ENCODE peak calls at places on chromosomes 13 and 19, in nine cellular contexts. Q is CD8-positive, alpha-beta T cell; L is left lung; P is mammary epithelial cell; X is left ventricle myocardium inferior; B is uterus; T is fibroblast of lung; E is IMR-90; U is heart left ventricle. I is an unnamed sample.

GRCh38 chr13:71169125-71169524 is 697.9 kb downstream of the DACH1 start:
- DNase-seq in E (no peak), P (no peak), B (no peak), L (no peak), Q (no peak), T (no peak), X (no peak), U (no peak), I (no peak)

GRCh38 chr19:15091918-15092753 is 10.1 kb downstream of the OR1I1 start:
- DNase-seq in T (peak; percentile 50), B (peak; percentile 49), L (no peak), P (peak; percentile 41), X (no peak), Q (no peak), U (no peak), E (peak; percentile 71), I (peak; percentile 67)

GRCh38 chr13:40116008-40116407 is 460.5 kb downstream of the COG6 start:
- DNase-seq in U (no peak), L (no peak), B (peak; percentile 80), E (peak; percentile 40), P (peak; percentile 94), X (no peak), Q (no peak), T (peak; percentile 83), I (peak; percentile 76)

GRCh38 chr13:90968510-90968909 is 379.0 kb upstream of the MIR17HG start:
- DNase-seq in L (no peak), U (no peak), P (peak; percentile 9), X (no peak), T (peak; percentile 7), E (no peak), B (no peak), Q (no peak), I (peak; percentile 40)

GRCh38 chr13:110575322-110576069 is 14.0 kb upstream of the RAB20 start:
- DNase-seq in Q (no peak), T (peak; percentile 9), P (no peak), E (peak; percentile 48), X (peak; percentile 26), U (no peak), B (no peak), L (no peak), I (peak; percentile 39)

GRCh38 chr19:18298601-18299000 is 17.2 kb upstream of the JUND start:
- DNase-seq in U (no peak), X (no peak), T (peak; percentile 45), B (no peak), E (no peak), Q (no peak), P (no peak), L (no peak), I (peak; percentile 64)

GRCh38 chr19:21396121-21396520 is 812 bp upstream of the ZNF493 start:
- DNase-seq in T (no peak), Q (no peak), P (no peak), E (no peak), L (no peak), U (no peak), X (no peak), B (no peak), I (no peak)

GRCh38 chr13:99018418-99019180 is 40.7 kb upstream of the DOCK9 start:
- DNase-seq in B (no peak), Q (no peak), T (peak; percentile 87), L (no peak), P (peak; percentile 59), X (no peak), U (no peak), E (peak; percentile 68), I (peak; percentile 50)

GRCh38 chr13:39350461-39350881 is 252.5 kb downstream of the LHFPL6 start:
- DNase-seq in U (no peak), T (peak; percentile 17), P (no peak), L (no peak), B (no peak), X (peak; percentile 53), Q (no peak), E (no peak), I (no peak)

GRCh38 chr19:44892932-44893331 is 1.9 kb downstream of the TOMM40 start:
- DNase-seq in L (no peak), Q (no peak), B (no peak), U (no peak), P (no peak), T (no peak), E (no peak), X (no peak), I (no peak)

GRCh38 chr19:12364391-12365093 is 941 bp downstream of the ZNF442 start:
- DNase-seq in E (peak; percentile 4), X (peak; percentile 15), T (peak; percentile 10), U (no peak), B (peak; percentile 16), Q (no peak), L (no peak), P (peak; percentile 5), I (peak; percentile 71)

GRCh38 chr19:47573076-47574026 is at the start of gene ZNF541:
- DNase-seq in T (peak; percentile 42), X (peak; percentile 64), E (peak; percentile 12), L (peak; percentile 85), B (peak; percentile 31), U (peak; percentile 85), Q (peak; percentile 72), P (no peak), I (peak; percentile 69)

GRCh38 chr13:102667023-102667422 is 27.8 kb downstream of the METTL21C start:
- DNase-seq in X (no peak), P (no peak), B (no peak), T (no peak), L (no peak), U (no peak), Q (no peak), E (no peak), I (no peak)

GRCh38 chr13:93882086-93882651 is 597.3 kb downstream of the DCT start:
- DNase-seq in X (no peak), T (peak; percentile 43), B (no peak), L (no peak), Q (no peak), U (no peak), P (no peak), E (peak; percentile 72), I (peak; percentile 42)
- H3K4me1 ChIP-seq in X (no peaks in the 10 kb centered on the region), T (peaks cover 4% of the 10 kb centered on the region), B (no peaks in the 10 kb centered on the region), L (no peaks in the 10 kb centered on the region), Q (no peaks in the 10 kb centered on the region), U (no peaks in the 10 kb centered on the region), P (no peaks in the 10 kb centered on the region), E (peaks cover 3% of the 10 kb centered on the region), I (peaks cover 18% of the 10 kb centered on the region)

DNA sequence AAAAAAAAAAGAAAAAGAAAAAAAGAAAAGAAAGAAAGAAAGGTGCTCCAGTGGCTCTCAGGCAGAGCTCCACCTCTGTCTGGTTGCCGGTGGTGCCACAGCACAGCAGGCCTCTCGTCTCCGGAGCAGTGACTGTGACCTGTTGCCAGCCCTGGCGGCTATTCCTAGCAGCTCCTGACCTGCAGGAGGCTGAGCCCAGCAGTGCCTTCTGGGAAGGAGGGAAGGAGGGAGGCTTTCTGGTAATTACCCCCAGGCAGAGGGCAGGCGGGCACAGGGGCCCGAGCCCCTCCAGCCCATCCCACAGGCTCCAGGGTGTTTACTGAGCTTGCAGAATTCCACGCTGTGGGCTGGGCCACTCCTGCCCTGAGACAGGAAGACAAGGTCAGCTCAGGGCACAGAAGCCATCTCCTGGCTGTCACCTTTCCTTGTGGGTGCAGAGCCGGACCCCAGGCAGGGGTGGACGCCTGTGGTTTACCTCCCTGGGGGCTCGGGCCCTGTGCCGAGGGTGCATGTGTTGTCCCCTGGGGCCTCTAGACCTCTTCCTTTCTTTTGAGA is 77.9 kb downstream of the GNG7 start:
- DNase-seq in X (peak; percentile 74), L (peak; percentile 83), B (no peak), E (no peak), Q (no peak), T (no peak), U (no peak), P (no peak), I (peak; percentile 37)
- H3K4me1 ChIP-seq in X (peaks cover 52% of the 10 kb centered on the region), L (peaks cover 90% of the 10 kb centered on the region), B (peaks cover 3% of the 10 kb centered on the region), E (peaks cover 12% of the 10 kb centered on the region), Q (peaks cover 35% of the 10 kb centered on the region), T (peaks cover 9% of the 10 kb centered on the region), U (peaks cover 25% of the 10 kb centered on the region), P (peaks cover 39% of the 10 kb centered on the region), I (peaks cover 10% of the 10 kb centered on the region)

GRCh38 chr19:1865172-1866010 is 2.0 kb upstream of the KLF16 start:
- DNase-seq in U (peak; percentile 65), L (peak; percentile 57), X (no peak), T (no peak), B (no peak), E (no peak), P (no peak), Q (no peak), I (no peak)
- H3K4me1 ChIP-seq in U (peaks cover 32% of the 10 kb centered on the region), L (peaks cover 32% of the 10 kb centered on the region), X (peaks cover 35% of the 10 kb centered on the region), T (peaks cover 15% of the 10 kb centered on the region), B (peaks cover 22% of the 10 kb centered on the region), E (peaks cover 14% of the 10 kb centered on the region), P (peaks cover 18% of the 10 kb centered on the region), Q (peaks cover 27% of the 10 kb centered on the region), I (no peaks in the 10 kb centered on the region)

GRCh38 chr13:113851826-113852535 is 11.9 kb downstream of the GAS6 start:
- DNase-seq in E (no peak), P (no peak), B (peak; percentile 11), T (no peak), Q (no peak), X (no peak), L (no peak), U (no peak), I (no peak)
- H3K4me1 ChIP-seq in E (peaks cover 60% of the 10 kb centered on the region), P (peaks cover 47% of the 10 kb centered on the region), B (peaks cover 56% of the 10 kb centered on the region), T (peaks cover 41% of the 10 kb centered on the region), Q (peaks cover 25% of the 10 kb centered on the region), X (peaks cover 97% of the 10 kb centered on the region), L (peaks cover 38% of the 10 kb centered on the region), U (peaks cover 92% of the 10 kb centered on the region), I (peaks cover 27% of the 10 kb centered on the region)

GRCh38 chr19:3157096-3157845 is 21.3 kb upstream of the S1PR4 start:
- DNase-seq in Q (no peak), T (no peak), L (no peak), E (no peak), P (no peak), B (no peak), U (no peak), X (no peak), I (no peak)
- H3K4me1 ChIP-seq in Q (peaks cover 19% of the 10 kb centered on the region), T (peaks cover 9% of the 10 kb centered on the region), L (peaks cover 38% of the 10 kb centered on the region), E (peaks cover 4% of the 10 kb centered on the region), P (peaks cover 28% of the 10 kb centered on the region), B (no peaks in the 10 kb centered on the region), U (peaks cover 7% of the 10 kb centered on the region), X (peaks cover 12% of the 10 kb centered on the region), I (peaks cover 10% of the 10 kb centered on the region)

GRCh38 chr13:95676775-95677563 is at the start of gene DNAJC3:
- DNase-seq in L (peak; percentile 100), Q (peak; percentile 98), X (peak; percentile 99), U (peak; percentile 100), P (peak; percentile 98), T (peak; percentile 97), B (peak; percentile 98), E (peak; percentile 96), I (peak; percentile 100)
- H3K4me1 ChIP-seq in L (peaks cover 58% of the 10 kb centered on the region), Q (peaks cover 30% of the 10 kb centered on the region), X (peaks cover 90% of the 10 kb centered on the region), U (peaks cover 31% of the 10 kb centered on the region), P (peaks cover 17% of the 10 kb centered on the region), T (peaks cover 2% of the 10 kb centered on the region), B (peaks cover 6% of the 10 kb centered on the region), E (peaks cover 2% of the 10 kb centered on the region), I (peaks cover 24% of the 10 kb centered on the region)

DNA sequence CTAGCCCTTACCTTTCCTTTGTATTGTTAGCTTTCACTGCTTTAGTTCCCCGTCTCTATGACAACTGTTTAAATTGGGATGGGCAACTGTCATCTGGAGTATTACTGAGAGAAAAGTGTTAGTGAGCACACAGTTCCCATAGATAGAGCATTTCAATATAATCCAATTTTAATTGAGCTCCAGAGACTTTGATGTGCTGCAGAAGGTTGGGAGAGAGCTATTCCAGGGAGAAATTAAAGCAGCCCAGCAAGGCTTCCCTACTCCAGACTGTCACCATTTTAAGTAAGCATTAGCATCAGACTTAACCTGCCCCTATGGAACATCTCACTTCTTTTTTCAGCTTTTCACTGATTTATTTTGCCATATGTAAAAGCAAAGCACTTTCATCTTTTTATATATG is 55.1 kb upstream of the MAB21L1 start:
- DNase-seq in B (no peak), Q (no peak), T (no peak), X (no peak), U (no peak), P (no peak), E (no peak), L (no peak), I (no peak)
- H3K4me1 ChIP-seq in B (no peaks in the 10 kb centered on the region), Q (no peaks in the 10 kb centered on the region), T (no peaks in the 10 kb centered on the region), X (peaks cover 14% of the 10 kb centered on the region), U (peaks cover 21% of the 10 kb centered on the region), P (no peaks in the 10 kb centered on the region), E (no peaks in the 10 kb centered on the region), L (no peaks in the 10 kb centered on the region), I (no peaks in the 10 kb centered on the region)